ENCODE peak calls at places on chromosome 17, in seven cellular contexts. H is right atrium auricular region; E is heart right ventricle; D is RWPE1; L is fibroblast of villous mesenchyme; A is activated CD8-positive, alpha-beta T cell treated with anti-CD3 and anti-CD28 coated beads for 36 hours; X is breast epithelium. Z is an unnamed sample.

GRCh38 chr17:31495049-31495885 is 103.8 kb downstream of the RAB11FIP4 start:
- DNase-seq in H (no peak), E (no peak), D (no peak), L (no peak), A (no peak), X (no peak), Z (no peak)

GRCh38 chr17:58352843-58353719 is 1.1 kb upstream of the SUPT4H1 start:
- DNase-seq in H (no peak), E (peak), D (no peak), L (peak), A (peak), X (no peak), Z (peak)

GRCh38 chr17:48612854-48613691 is 2.0 kb downstream of the HOXB8 start:
- DNase-seq in H (no peak), E (no peak), D (no peak), L (no peak), A (peak), X (no peak), Z (peak)

GRCh38 chr17:36641877-36642845 is 40.8 kb downstream of the MRM1 start:
- DNase-seq in H (no peak), E (no peak), D (no peak), L (no peak), A (peak), X (no peak), Z (no peak)

GRCh38 chr17:80408872-80409271 is 6.1 kb upstream of the ENDOV start:
- DNase-seq in H (no peak), E (no peak), D (no peak), L (no peak), A (peak), X (no peak), Z (no peak)

GRCh38 chr17:73476890-73477350 is 165.1 kb upstream of the CDC42EP4 start:
- DNase-seq in H (no peak), E (peak), D (no peak), L (no peak), A (no peak), X (no peak), Z (no peak)

GRCh38 chr17:73272906-73273218 is 11.2 kb upstream of the CPSF4L start:
- DNase-seq in H (no peak), E (no peak), D (no peak), L (no peak), A (no peak), X (no peak), Z (no peak)

GRCh38 chr17:72632026-72632684 is 460.3 kb downstream of the SLC39A11 start:
- DNase-seq in H (no peak), E (no peak), D (no peak), L (no peak), A (no peak), X (peak), Z (no peak)

GRCh38 chr17:50668025-50668837 is 33.5 kb downstream of the ABCC3 start:
- DNase-seq in H (no peak), E (no peak), D (peak), L (peak), A (no peak), X (no peak), Z (no peak)

GRCh38 chr17:72440961-72441360 is 320.1 kb downstream of the SOX9 start:
- DNase-seq in H (no peak), E (no peak), D (no peak), L (no peak), A (no peak), X (no peak), Z (no peak)

GRCh38 chr17:35871415-35871814 is 2.7 kb upstream of the HEATR9 start:
- DNase-seq in H (no peak), E (no peak), D (no peak), L (no peak), A (peak), X (no peak), Z (no peak)

GRCh38 chr17:35477248-35477647 is 28.7 kb upstream of the SLFN13 start:
- DNase-seq in H (no peak), E (no peak), D (no peak), L (no peak), A (no peak), X (no peak), Z (no peak)

GRCh38 chr17:4358154-4358553 is 8.3 kb downstream of the UBE2G1 start:
- DNase-seq in H (peak), E (no peak), D (no peak), L (no peak), A (no peak), X (no peak), Z (no peak)

GRCh38 chr17:4365628-4366311 is 705 bp downstream of the UBE2G1 start:
- DNase-seq in H (no peak), E (peak), D (no peak), L (no peak), A (peak), X (no peak), Z (no peak)

GRCh38 chr17:4365103-4365627 is 1.3 kb downstream of the UBE2G1 start:
- DNase-seq in H (peak), E (peak), D (peak), L (peak), A (peak), X (peak), Z (peak)

GRCh38 chr17:4364622-4365041 is 1.8 kb downstream of the UBE2G1 start:
- DNase-seq in H (no peak), E (no peak), D (no peak), L (no peak), A (no peak), X (no peak), Z (no peak)

DNA sequence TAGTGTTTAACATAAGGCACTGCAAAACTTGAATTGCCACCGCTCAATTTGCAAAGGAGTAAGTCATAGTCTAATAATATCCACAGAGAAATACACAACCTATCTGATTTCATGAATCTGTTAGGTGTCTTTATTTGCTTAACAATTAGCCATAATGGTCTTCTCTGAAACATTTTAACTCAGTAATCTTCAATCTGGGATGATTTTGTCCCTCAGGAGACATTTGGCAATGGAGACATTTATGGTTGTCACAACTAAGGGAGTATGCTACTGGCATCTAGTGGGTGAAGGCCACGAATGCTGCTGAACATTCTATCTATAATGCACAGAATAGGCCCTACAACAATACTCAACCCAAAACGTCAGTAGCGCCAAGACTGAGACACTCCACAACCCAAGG is 4.3 kb downstream of the UBE2G1 start:
- DNase-seq in H (no peak), E (no peak), D (no peak), L (peak), A (no peak), X (no peak), Z (no peak)
- TF ChIP-seq CTCF in H (peak), E (no peak), D (no peak), L (no peak), A (no peak), X (no peak), Z (no peak)

GRCh38 chr17:40448213-40448638 is 5.0 kb downstream of the IGFBP4 start:
- DNase-seq in H (no peak), E (no peak), D (no peak), L (no peak), A (no peak), X (no peak), Z (no peak)

GRCh38 chr17:40443196-40443987 is at the start of gene IGFBP4:
- DNase-seq in H (peak), E (peak), D (peak), L (peak), A (peak), X (peak), Z (peak)

GRCh38 chr17:40443988-40444899 is 994 bp downstream of the IGFBP4 start:
- DNase-seq in H (no peak), E (no peak), D (no peak), L (no peak), A (no peak), X (no peak), Z (no peak)

GRCh38 chr17:40447148-40447644 is 3.9 kb downstream of the IGFBP4 start:
- DNase-seq in H (no peak), E (no peak), D (no peak), L (no peak), A (no peak), X (no peak), Z (no peak)

GRCh38 chr17:40445769-40446468 is 2.7 kb downstream of the IGFBP4 start:
- DNase-seq in H (no peak), E (no peak), D (no peak), L (no peak), A (no peak), X (no peak), Z (no peak)
- TF ChIP-seq CTCF in H (no peak), E (no peak), D (no peak), L (peak), A (no peak), X (peak), Z (no peak)

DNA sequence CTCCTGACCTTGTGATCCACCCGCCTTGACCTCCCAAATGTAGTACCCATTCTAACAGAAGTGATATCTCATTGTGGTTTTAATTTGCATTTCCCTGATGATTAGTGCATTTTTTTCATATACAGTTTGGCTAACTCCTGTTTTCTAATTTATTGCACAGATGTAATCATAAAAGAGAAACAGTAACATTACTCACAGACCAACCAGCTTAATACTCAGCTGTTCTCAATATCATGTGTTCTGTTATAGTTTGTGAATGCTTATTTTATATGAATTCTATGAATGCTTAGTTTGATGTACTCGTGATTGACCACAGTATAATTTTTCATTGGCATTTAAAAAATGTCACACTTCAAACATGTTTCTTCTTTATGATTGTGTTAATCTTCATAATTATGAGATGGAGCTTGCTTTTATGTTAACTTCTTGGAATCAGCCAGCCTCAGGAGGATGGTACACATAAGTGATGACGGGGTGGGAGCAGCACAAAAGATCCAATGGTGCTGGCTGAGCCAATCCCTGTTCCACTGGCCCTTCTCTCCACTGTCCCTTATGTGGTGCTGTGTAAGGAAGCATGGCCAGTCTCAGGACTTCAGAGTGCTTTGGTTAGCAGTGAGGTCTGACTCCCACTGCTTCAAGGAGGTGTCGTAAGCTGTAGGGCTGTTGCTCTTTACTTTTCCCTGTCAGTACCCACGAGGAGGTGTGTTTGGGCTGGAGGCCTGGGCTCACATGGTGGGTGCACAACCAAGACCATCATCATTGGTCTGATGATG is 191.0 kb downstream of the SPECC1 start:
- DNase-seq in H (no peak), E (no peak), D (no peak), L (peak), A (no peak), X (no peak), Z (no peak)
- TF ChIP-seq CTCF in H (no peak), E (no peak), D (no peak), L (no peak), A (no peak), X (no peak), Z (no peak)

GRCh38 chr17:75182569-75183436 is at the start of gene SUMO2:
- DNase-seq in H (peak), E (peak), D (peak), L (peak), A (peak), X (peak), Z (peak)
- TF ChIP-seq CTCF in H (peak), E (peak), D (peak), L (peak), A (no peak), X (no peak), Z (no peak)

Z was measured in GM13976.